ENCODE peak calls at places on chromosomes 5 and 9, in four cellular contexts. T, M, E and Y are unnamed samples.

GRCh38 chr9:13448482-13448881 is 169.0 kb upstream of the MPDZ start:
- DNase-seq in T (no peak), M (no peak), E (no peak), Y (peak)

GRCh38 chr9:127107344-127108181 is 14.9 kb downstream of the ANGPTL2 start:
- DNase-seq in T (no peak), M (no peak), E (no peak), Y (no peak)

GRCh38 chr5:147223951-147224791 is 10.7 kb upstream of the STK32A start:
- DNase-seq in T (peak), M (no peak), E (no peak), Y (peak)

GRCh38 chr5:132057498-132058255 is 2.8 kb upstream of the IL3 start:
- DNase-seq in T (no peak), M (no peak), E (no peak), Y (no peak)

GRCh38 chr9:2267171-2267740 is 252.1 kb downstream of the SMARCA2 start:
- DNase-seq in T (no peak), M (peak), E (no peak), Y (no peak)

GRCh38 chr9:24832307-24832706 is 286.6 kb upstream of the IZUMO3 start:
- DNase-seq in T (no peak), M (no peak), E (no peak), Y (peak)

GRCh38 chr9:138098116-138098907 is 220.7 kb downstream of the CACNA1B start:
- DNase-seq in T (no peak), M (no peak), E (no peak), Y (no peak)

GRCh38 chr9:77440057-77440456 is 208.1 kb downstream of the GNA14 start:
- DNase-seq in T (peak), M (no peak), E (no peak), Y (no peak)

GRCh38 chr9:135050072-135050990 is 37.1 kb upstream of the OLFM1 start:
- DNase-seq in T (no peak), M (no peak), E (no peak), Y (no peak)

GRCh38 chr5:38540348-38540747 is 16.1 kb downstream of the LIFR start:
- DNase-seq in T (no peak), M (peak), E (no peak), Y (no peak)

GRCh38 chr5:151076616-151077015 is 4.2 kb downstream of the TNIP1 start:
- DNase-seq in T (no peak), M (peak), E (no peak), Y (no peak)

GRCh38 chr5:151079838-151080619 is 805 bp downstream of the TNIP1 start:
- DNase-seq in T (peak), M (no peak), E (no peak), Y (peak)

GRCh38 chr5:151075698-151076331 is 5.0 kb downstream of the TNIP1 start:
- DNase-seq in T (peak), M (peak), E (no peak), Y (no peak)

GRCh38 chr5:151078490-151079262 is 2.2 kb downstream of the TNIP1 start:
- DNase-seq in T (no peak), M (peak), E (no peak), Y (no peak)

GRCh38 chr5:151077419-151077818 is 3.4 kb downstream of the TNIP1 start:
- DNase-seq in T (no peak), M (peak), E (no peak), Y (no peak)
- TF ChIP-seq POLR2A in T (no peak), M (no peak), E (no peak), Y (no peak)

DNA sequence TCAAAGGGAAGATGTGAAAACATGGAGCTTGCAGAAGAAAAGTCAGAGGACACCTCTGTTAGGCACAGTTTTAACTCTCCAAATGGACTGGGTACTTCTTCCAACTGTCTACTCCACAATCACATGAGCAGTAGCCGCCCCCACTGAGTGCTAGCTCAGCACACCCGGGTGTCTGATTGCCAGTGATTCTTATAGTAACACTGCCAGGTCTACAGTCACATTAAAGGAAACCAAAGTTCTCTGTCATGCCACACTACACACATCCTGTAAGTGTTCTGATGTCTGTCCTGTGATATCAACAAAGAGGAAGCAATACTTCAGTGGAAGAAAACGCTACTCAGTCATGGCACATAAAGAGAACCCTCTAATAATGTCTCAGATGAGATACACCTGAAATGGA is at the start of gene HAVCR2:
- DNase-seq in T (no peak), M (peak), E (peak), Y (no peak)
- TF ChIP-seq POLR2A in T (no peak), M (no peak), E (no peak), Y (peak)

GRCh38 chr5:179819296-179820126 is 1.2 kb upstream of the SQSTM1 start:
- DNase-seq in T (peak), M (peak), E (peak), Y (peak)
- TF ChIP-seq POLR2A in T (peak), M (no peak), E (no peak), Y (no peak)

DNA sequence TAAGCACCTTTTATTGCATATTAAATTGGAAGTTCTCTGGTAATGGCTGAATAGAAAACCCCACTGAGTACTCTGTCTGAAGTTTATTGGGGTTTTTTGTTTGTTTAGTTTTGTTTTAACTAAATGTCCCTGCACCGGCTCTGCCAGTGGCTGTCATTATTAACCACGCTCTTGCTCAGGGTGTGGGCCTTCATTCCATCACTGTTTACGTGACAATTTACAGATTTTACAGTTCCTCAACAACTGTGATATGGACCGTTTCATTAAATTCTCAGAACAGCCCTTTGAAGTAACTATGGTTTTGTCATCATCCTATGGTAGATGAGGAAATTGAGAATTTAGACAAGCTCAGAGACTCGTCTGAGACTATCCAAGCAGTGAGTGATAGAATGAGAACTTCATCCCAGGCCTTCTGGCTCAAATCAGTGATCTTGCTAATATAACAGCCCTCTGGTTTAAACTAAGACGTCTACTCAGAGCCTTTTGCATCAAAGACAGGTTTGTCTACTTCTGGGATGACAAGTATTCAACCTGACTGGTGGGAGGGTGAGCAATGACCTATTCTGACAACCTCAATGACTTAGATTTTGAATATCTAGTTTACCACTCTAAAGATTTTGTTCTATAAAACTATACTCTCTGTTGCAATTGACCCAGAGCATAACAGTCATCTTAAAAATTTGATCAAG is 77.3 kb upstream of the MAP3K1 start:
- DNase-seq in T (no peak), M (no peak), E (no peak), Y (no peak)
- TF ChIP-seq POLR2A in T (no peak), M (no peak), E (no peak), Y (no peak)

GRCh38 chr5:122845253-122846050 is at the start of gene SNX24:
- DNase-seq in T (peak), M (peak), E (peak), Y (peak)
- TF ChIP-seq POLR2A in T (peak), M (no peak), E (no peak), Y (peak)

DNA sequence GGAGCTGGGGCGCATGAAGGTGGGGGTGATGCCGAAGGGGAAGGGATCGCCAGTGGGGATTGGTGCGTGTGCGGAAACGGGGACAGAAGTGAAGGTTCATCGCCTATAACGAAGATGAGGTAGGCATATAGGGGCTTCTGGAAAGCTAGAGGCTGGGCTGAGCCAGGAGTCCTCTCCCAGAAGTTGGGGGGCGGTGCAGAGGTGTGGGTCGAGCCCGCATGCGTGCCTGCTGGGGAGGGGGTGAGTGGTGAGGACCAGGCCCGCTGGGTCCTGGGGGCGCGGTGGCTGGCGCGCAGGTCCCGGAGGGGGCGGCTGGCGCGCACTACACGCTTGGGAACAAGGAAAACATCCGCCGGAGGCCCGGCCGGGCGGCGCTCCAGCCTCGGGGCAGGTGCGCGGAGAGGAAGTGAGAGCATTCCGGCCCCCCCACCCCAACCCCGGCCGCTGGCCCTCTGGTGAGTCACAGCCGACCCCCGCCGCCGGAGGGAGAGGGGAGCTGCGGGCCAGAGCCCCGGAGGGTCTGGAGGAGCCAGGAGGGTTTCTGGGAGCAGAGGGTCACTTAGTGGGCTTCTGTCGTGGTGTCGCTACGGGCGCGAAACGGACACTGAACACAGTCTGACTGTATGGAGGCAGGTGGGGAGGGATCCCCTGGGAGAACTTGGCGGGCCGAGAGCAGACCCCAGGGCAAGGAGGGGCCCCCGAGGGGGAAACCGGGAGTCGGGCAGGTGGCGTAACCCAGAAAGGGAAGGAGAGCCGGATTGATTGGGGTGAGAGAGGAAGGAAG is 2.9 kb upstream of the MSMP start:
- DNase-seq in T (no peak), M (peak), E (no peak), Y (peak)
- TF ChIP-seq POLR2A in T (no peak), M (no peak), E (no peak), Y (peak)

GRCh38 chr5:172175263-172175719 is 12.7 kb downstream of the STK10 start:
- DNase-seq in T (no peak), M (peak), E (peak), Y (peak)
- TF ChIP-seq POLR2A in T (no peak), M (no peak), E (no peak), Y (no peak)

GRCh38 chr5:4255441-4255840 is 659.8 kb downstream of the IRX1 start:
- DNase-seq in T (no peak), M (no peak), E (no peak), Y (no peak)

GRCh38 chr5:4252322-4252721 is 656.7 kb downstream of the IRX1 start:
- DNase-seq in T (no peak), M (no peak), E (no peak), Y (no peak)

GRCh38 chr5:4254736-4255135 is 659.1 kb downstream of the IRX1 start:
- DNase-seq in T (no peak), M (no peak), E (no peak), Y (no peak)

GRCh38 chr5:4258170-4258569 is 662.5 kb downstream of the IRX1 start:
- DNase-seq in T (no peak), M (no peak), E (no peak), Y (no peak)
- TF ChIP-seq POLR2A in T (no peak), M (no peak), E (no peak), Y (no peak)